ENCODE peak calls at places on chromosomes 4 and X, in six cellular contexts. One of them, this sample, is unnamed.
A peak's percentile ranks its signal among the peaks of the same experiment; 100 is the strongest.

GRCh38 chrX:108091878-108092291 is 307 bp downstream of the ATG4A start:
- DNase-seq in HS-5: no peak
- DNase-seq in neural crest cell: no peak
- DNase-seq in dermis blood vessel endothelial cell: peak; percentile 40
- DNase-seq in lung microvascular endothelial cell: peak; percentile 3
- DNase-seq in IMR-90: no peak
- DNase-seq in this sample: peak; percentile 29

GRCh38 chr4:22385615-22386014 is 130.3 kb downstream of the ADGRA3 start:
- DNase-seq in HS-5: peak; percentile 82
- DNase-seq in neural crest cell: no peak
- DNase-seq in dermis blood vessel endothelial cell: peak; percentile 47
- DNase-seq in lung microvascular endothelial cell: peak; percentile 17
- DNase-seq in IMR-90: peak; percentile 74
- DNase-seq in this sample: no peak

GRCh38 chr4:124936427-124936826 is 223.9 kb upstream of the ANKRD50 start:
- DNase-seq in HS-5: no peak
- DNase-seq in neural crest cell: no peak
- DNase-seq in dermis blood vessel endothelial cell: no peak
- DNase-seq in lung microvascular endothelial cell: peak; percentile 5
- DNase-seq in IMR-90: peak; percentile 60
- DNase-seq in this sample: no peak

GRCh38 chr4:165861378-165861777 is 11.7 kb upstream of the TLL1 start:
- DNase-seq in HS-5: no peak
- DNase-seq in neural crest cell: no peak
- DNase-seq in dermis blood vessel endothelial cell: no peak
- DNase-seq in lung microvascular endothelial cell: no peak
- DNase-seq in IMR-90: no peak
- DNase-seq in this sample: no peak

GRCh38 chr4:86286729-86287128 is 73.1 kb downstream of the MAPK10 start:
- DNase-seq in HS-5: no peak
- DNase-seq in neural crest cell: no peak
- DNase-seq in dermis blood vessel endothelial cell: no peak
- DNase-seq in lung microvascular endothelial cell: no peak
- DNase-seq in IMR-90: no peak
- DNase-seq in this sample: no peak

GRCh38 chrX:38166478-38167083 is 54.1 kb downstream of the SRPX start:
- DNase-seq in HS-5: no peak
- DNase-seq in neural crest cell: peak; percentile 5
- DNase-seq in dermis blood vessel endothelial cell: peak; percentile 47
- DNase-seq in lung microvascular endothelial cell: peak; percentile 57
- DNase-seq in IMR-90: peak; percentile 26
- DNase-seq in this sample: no peak

GRCh38 chrX:82092307-82092706 is 890.4 kb downstream of the SH3BGRL start:
- DNase-seq in HS-5: no peak
- DNase-seq in neural crest cell: no peak
- DNase-seq in dermis blood vessel endothelial cell: no peak
- DNase-seq in lung microvascular endothelial cell: no peak
- DNase-seq in IMR-90: no peak
- DNase-seq in this sample: no peak

GRCh38 chrX:103063918-103064434 is at the start of gene BEX1:
- DNase-seq in HS-5: no peak
- DNase-seq in neural crest cell: peak; percentile 39
- DNase-seq in dermis blood vessel endothelial cell: peak; percentile 1
- DNase-seq in lung microvascular endothelial cell: no peak
- DNase-seq in IMR-90: no peak
- DNase-seq in this sample: no peak

GRCh38 chr4:148787831-148788477 is 345.7 kb upstream of the NR3C2 start:
- DNase-seq in HS-5: no peak
- DNase-seq in neural crest cell: no peak
- DNase-seq in dermis blood vessel endothelial cell: no peak
- DNase-seq in lung microvascular endothelial cell: no peak
- DNase-seq in IMR-90: peak; percentile 81
- DNase-seq in this sample: no peak

GRCh38 chr4:83255584-83255983 is 29.0 kb downstream of the COQ2 start:
- DNase-seq in HS-5: peak; percentile 84
- DNase-seq in neural crest cell: no peak
- DNase-seq in dermis blood vessel endothelial cell: peak; percentile 91
- DNase-seq in lung microvascular endothelial cell: peak; percentile 43
- DNase-seq in IMR-90: peak; percentile 76
- DNase-seq in this sample: no peak

GRCh38 chrX:153766871-153767673 is 3.0 kb downstream of the PLXNB3 start:
- DNase-seq in HS-5: no peak
- DNase-seq in neural crest cell: no peak
- DNase-seq in dermis blood vessel endothelial cell: no peak
- DNase-seq in lung microvascular endothelial cell: no peak
- DNase-seq in IMR-90: no peak
- DNase-seq in this sample: no peak

GRCh38 chrX:69014200-69014599 is 151.1 kb downstream of the PJA1 start:
- DNase-seq in HS-5: no peak
- DNase-seq in neural crest cell: no peak
- DNase-seq in dermis blood vessel endothelial cell: peak; percentile 29
- DNase-seq in lung microvascular endothelial cell: peak; percentile 56
- DNase-seq in IMR-90: peak; percentile 78
- DNase-seq in this sample: no peak

This sample was measured in NK-92 treated with Interleukin-12 subunit alpha and Interleukin-12 subunit beta, amount 100 ng/mL, for 24 hours.